ENCODE peak calls at places on chromosomes 4 and X, in seven cellular contexts. N is ovary, K is PC-3, C is GM06990, B is mammary epithelial cell, D is body of pancreas, T is sigmoid colon. E is an unnamed sample.

GRCh38 chrX:69361286-69361926 is 142.7 kb upstream of the NALF2 start:
- DNase-seq in N (peak; percentile 32), K (peak; percentile 1), C (no peak), B (peak; percentile 3), D (no peak), T (no peak), E (no peak)

GRCh38 chrX:10326578-10326977 is 169.8 kb downstream of the CLCN4 start:
- DNase-seq in N (no peak), K (peak; percentile 52), C (no peak), B (no peak), D (peak; percentile 2), T (no peak), E (peak; percentile 54)

GRCh38 chr4:182975806-182976205 is 58.6 kb upstream of the DCTD start:
- DNase-seq in N (no peak), K (peak; percentile 85), C (peak; percentile 33), B (peak; percentile 96), D (no peak), T (no peak), E (no peak)

GRCh38 chrX:20066968-20067708 is 49.6 kb downstream of the MAP7D2 start:
- DNase-seq in N (no peak), K (peak; percentile 73), C (no peak), B (peak; percentile 52), D (peak; percentile 16), T (no peak), E (peak; percentile 39)

GRCh38 chr4:22372958-22373357 is 142.9 kb downstream of the ADGRA3 start:
- DNase-seq in N (no peak), K (no peak), C (no peak), B (no peak), D (no peak), T (no peak), E (no peak)

GRCh38 chrX:153381684-153382532 is 19.2 kb downstream of the PNMA6E start:
- DNase-seq in N (peak; percentile 83), K (no peak), C (no peak), B (peak; percentile 9), D (peak; percentile 82), T (no peak), E (peak; percentile 10)

GRCh38 chr4:164383187-164384181 is 370.4 kb upstream of the SMIM31 start:
- DNase-seq in N (peak; percentile 17), K (no peak), C (no peak), B (peak; percentile 22), D (no peak), T (peak; percentile 63), E (no peak)

GRCh38 chr4:145937990-145938611 is 522 bp downstream of the ZNF827 start:
- DNase-seq in N (peak; percentile 26), K (peak; percentile 35), C (peak; percentile 56), B (peak; percentile 45), D (peak; percentile 13), T (no peak), E (no peak)

GRCh38 chrX:40100141-40100536 is 2.4 kb upstream of the BCOR start:
- DNase-seq in N (peak; percentile 61), K (peak; percentile 60), C (no peak), B (peak; percentile 20), D (no peak), T (no peak), E (no peak)

GRCh38 chrX:5681159-5681558 is 547.5 kb downstream of the NLGN4X start:
- DNase-seq in N (no peak), K (peak; percentile 9), C (no peak), B (peak; percentile 32), D (no peak), T (no peak), E (no peak)

GRCh38 chr4:20532096-20532495 is 168.2 kb upstream of the PACRGL start:
- DNase-seq in N (no peak), K (no peak), C (no peak), B (no peak), D (no peak), T (no peak), E (no peak)

GRCh38 chrX:18422325-18422724 is 3.1 kb upstream of the CDKL5 start:
- DNase-seq in N (no peak), K (peak; percentile 76), C (no peak), B (no peak), D (no peak), T (no peak), E (no peak)

GRCh38 chrX:63250253-63250868 is 100.8 kb downstream of the SPIN4 start:
- DNase-seq in N (no peak), K (peak; percentile 85), C (peak; percentile 30), B (peak; percentile 65), D (peak; percentile 61), T (peak; percentile 42), E (peak; percentile 69)

GRCh38 chr4:1238676-1239000 is 10.3 kb downstream of the CTBP1 start:
- DNase-seq in N (peak; percentile 12), K (no peak), C (peak; percentile 11), B (no peak), D (no peak), T (peak; percentile 54), E (peak; percentile 23)

GRCh38 chrX:74452199-74452481 is 30.8 kb downstream of the SLC16A2 start:
- DNase-seq in N (no peak), K (no peak), C (no peak), B (no peak), D (no peak), T (no peak), E (no peak)

GRCh38 chr4:20883677-20884076 is 183.4 kb downstream of the PACRGL start:
- DNase-seq in N (no peak), K (no peak), C (no peak), B (no peak), D (no peak), T (no peak), E (no peak)

DNA sequence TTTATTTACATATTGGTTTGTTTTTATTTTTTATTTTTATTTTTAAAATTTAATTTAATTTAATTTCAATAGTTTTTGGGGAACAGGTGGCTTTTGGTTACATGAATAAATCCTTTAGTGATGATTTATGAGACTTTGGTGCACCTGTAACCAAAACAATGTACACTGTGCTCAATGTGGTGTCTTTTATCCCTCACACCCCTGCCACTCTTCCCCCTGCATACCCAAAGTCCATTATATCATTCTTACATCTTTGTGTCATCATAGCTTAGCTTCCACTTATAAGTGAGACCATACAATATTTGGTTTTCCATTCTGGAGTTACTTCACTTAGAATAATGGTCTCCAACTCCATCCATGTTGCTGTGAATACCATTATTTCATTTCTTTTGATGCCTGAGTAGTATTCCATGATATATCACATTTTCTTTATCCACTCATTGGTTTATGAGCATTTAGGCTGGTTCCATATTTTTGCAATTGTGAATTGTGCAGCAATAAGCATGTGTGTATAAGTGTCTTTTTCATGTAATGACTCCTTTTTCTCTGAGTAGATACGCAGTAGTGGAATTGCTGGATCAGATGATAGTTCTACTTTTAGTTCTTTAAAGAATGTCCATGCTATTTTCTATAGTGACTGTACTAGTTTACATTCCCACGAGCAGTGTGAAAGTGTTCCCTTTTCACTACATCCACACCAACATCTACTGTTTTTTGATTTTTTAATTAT is 157.1 kb downstream of the CPXCR1 start:
- DNase-seq in N (no peak), K (no peak), C (no peak), B (no peak), D (no peak), T (no peak), E (no peak)
- TF ChIP-seq CTCF in N (no peak), K (no peak), C (no peak), B (no peak), D (no peak), T (no peak), E (no peak)

GRCh38 chr4:40662962-40663604 is 33.4 kb upstream of the RBM47 start:
- DNase-seq in N (no peak), K (peak; percentile 77), C (no peak), B (peak; percentile 85), D (peak; percentile 28), T (no peak), E (peak; percentile 50)
- H3K36me3 ChIP-seq in N (no peaks in the 10 kb centered on the region), K (no peaks in the 10 kb centered on the region), C (no peaks in the 10 kb centered on the region), B (no peaks in the 10 kb centered on the region), D (no peaks in the 10 kb centered on the region), T (no peaks in the 10 kb centered on the region), E (no peaks in the 10 kb centered on the region)

GRCh38 chrX:45749375-45749774 is 548.7 kb upstream of the DIPK2B start:
- DNase-seq in N (no peak), K (peak; percentile 60), C (no peak), B (no peak), D (no peak), T (no peak), E (no peak)
- TF ChIP-seq CTCF in N (no peak), K (peak; percentile 64), C (peak; percentile 26), B (peak; percentile 56), D (no peak), T (no peak), E (no peak)

GRCh38 chr4:3148926-3149325 is 74.4 kb downstream of the HTT start:
- DNase-seq in N (no peak), K (no peak), C (no peak), B (no peak), D (no peak), T (no peak), E (no peak)

GRCh38 chr4:3145251-3145908 is 70.9 kb downstream of the HTT start:
- DNase-seq in N (no peak), K (peak; percentile 29), C (no peak), B (no peak), D (no peak), T (no peak), E (no peak)
- H3K36me3 ChIP-seq in N (no peaks in the 10 kb centered on the region), K (peaks cover 22% of the 10 kb centered on the region), C (peaks cover 30% of the 10 kb centered on the region), B (peaks cover 13% of the 10 kb centered on the region), D (peaks cover 14% of the 10 kb centered on the region), T (peaks cover 25% of the 10 kb centered on the region), E (no peaks in the 10 kb centered on the region)

E was measured in Caco-2.